ENCODE peak calls at places on chromosomes 2 and 18, in six cellular contexts. O is CD8-positive, alpha-beta T cell; J is breast epithelium; X is psoas muscle; Y is cardiac muscle cell; H is SK-N-SH. R is an unnamed sample.

GRCh38 chr2:139963863-139964355 is 1183.7 kb upstream of the NXPH2 start:
- DNase-seq in O (no peak), J (no peak), X (no peak), Y (no peak), H (no peak), R (no peak)

GRCh38 chr2:219269362-219270054 is 9.7 kb upstream of the DNAJB2 start:
- DNase-seq in O (no peak), J (no peak), X (no peak), Y (peak), H (peak), R (no peak)

GRCh38 chr2:166246901-166247300 is 119.1 kb upstream of the SCN1A start:
- DNase-seq in O (no peak), J (no peak), X (no peak), Y (no peak), H (no peak), R (no peak)

GRCh38 chr2:149038442-149039212 is at the start of gene LYPD6B:
- DNase-seq in O (no peak), J (peak), X (no peak), Y (peak), H (peak), R (no peak)

GRCh38 chr2:15241208-15241607 is 319.9 kb downstream of the NBAS start:
- DNase-seq in O (no peak), J (no peak), X (no peak), Y (no peak), H (no peak), R (no peak)

GRCh38 chr2:31962757-31963361 is 47.9 kb downstream of the MEMO1 start:
- DNase-seq in O (no peak), J (no peak), X (no peak), Y (no peak), H (no peak), R (no peak)

GRCh38 chr2:241187101-241187690 is 1.3 kb upstream of the ANO7 start:
- DNase-seq in O (no peak), J (no peak), X (no peak), Y (no peak), H (no peak), R (no peak)

GRCh38 chr2:203014456-203015199 is at the start of gene NBEAL1:
- DNase-seq in O (peak), J (peak), X (peak), Y (peak), H (peak), R (peak)

GRCh38 chr2:8643996-8644356 is 37.9 kb upstream of the ID2 start:
- DNase-seq in O (no peak), J (no peak), X (no peak), Y (no peak), H (no peak), R (no peak)

GRCh38 chr2:103788346-103788745 is 1026.5 kb downstream of the TMEM182 start:
- DNase-seq in O (no peak), J (no peak), X (no peak), Y (peak), H (no peak), R (no peak)

GRCh38 chr18:74148543-74149070 is 284 bp downstream of the TIMM21 start:
- DNase-seq in O (no peak), J (no peak), X (no peak), Y (no peak), H (no peak), R (no peak)

GRCh38 chr2:7621018-7621814 is 704.0 kb downstream of the RNF144A start:
- DNase-seq in O (no peak), J (no peak), X (no peak), Y (no peak), H (no peak), R (no peak)

GRCh38 chr2:24926602-24927252 is 6.7 kb upstream of the ADCY3 start:
- DNase-seq in O (no peak), J (peak), X (peak), Y (no peak), H (no peak), R (peak)

GRCh38 chr2:40716879-40717278 is 265.0 kb upstream of the SLC8A1 start:
- DNase-seq in O (no peak), J (no peak), X (peak), Y (no peak), H (no peak), R (no peak)

GRCh38 chr2:239156516-239157265 is 244.1 kb downstream of the HDAC4 start:
- DNase-seq in O (no peak), J (peak), X (peak), Y (no peak), H (peak), R (peak)

GRCh38 chr2:174846941-174847938 is 83.0 kb upstream of the CHRNA1 start:
- DNase-seq in O (no peak), J (no peak), X (no peak), Y (peak), H (peak), R (no peak)

GRCh38 chr2:128406629-128407252 is 88.1 kb upstream of the HS6ST1 start:
- DNase-seq in O (no peak), J (no peak), X (peak), Y (no peak), H (peak), R (no peak)

GRCh38 chr2:60516383-60516811 is 37.1 kb downstream of the BCL11A start:
- DNase-seq in O (no peak), J (no peak), X (no peak), Y (no peak), H (no peak), R (no peak)

GRCh38 chr18:9095297-9096012 is 7.0 kb upstream of the NDUFV2 start:
- DNase-seq in O (peak), J (no peak), X (no peak), Y (no peak), H (no peak), R (no peak)

GRCh38 chr2:104866883-104867350 is 13.0 kb downstream of the POU3F3 start:
- DNase-seq in O (no peak), J (no peak), X (no peak), Y (no peak), H (no peak), R (no peak)

GRCh38 chr2:81872043-81872442 is 1567.5 kb upstream of the LRRTM1 start:
- DNase-seq in O (no peak), J (no peak), X (no peak), Y (no peak), H (no peak), R (no peak)

GRCh38 chr18:40529478-40529877 is 1425.6 kb upstream of the PIK3C3 start:
- DNase-seq in O (no peak), J (no peak), X (no peak), Y (no peak), H (no peak), R (no peak)

GRCh38 chr2:8676191-8676914 is 5.5 kb upstream of the ID2 start:
- DNase-seq in O (no peak), J (peak), X (peak), Y (peak), H (peak), R (peak)

GRCh38 chr2:60925994-60926750 is 44.8 kb downstream of the REL start:
- DNase-seq in O (no peak), J (no peak), X (no peak), Y (no peak), H (no peak), R (no peak)

GRCh38 chr2:17869128-17869527 is 9.3 kb upstream of the KCNS3 start:
- DNase-seq in O (no peak), J (no peak), X (no peak), Y (no peak), H (no peak), R (no peak)

GRCh38 chr2:187842978-187843847 is 289.0 kb upstream of the TFPI start:
- DNase-seq in O (no peak), J (no peak), X (no peak), Y (peak), H (peak), R (no peak)

GRCh38 chr18:5979176-5979888 is 84.0 kb upstream of the TMEM200C start:
- DNase-seq in O (no peak), J (no peak), X (no peak), Y (no peak), H (no peak), R (no peak)

GRCh38 chr2:134331081-134331480 is 77.2 kb downstream of the MGAT5 start:
- DNase-seq in O (no peak), J (no peak), X (no peak), Y (no peak), H (no peak), R (no peak)
- H3K27ac ChIP-seq in O (no peak), J (no peak), X (no peak), Y (no peak), H (no peak), R (no peak)

GRCh38 chr2:27322301-27322765 is 564 bp downstream of the MPV17 start:
- DNase-seq in O (no peak), J (no peak), X (peak), Y (no peak), H (peak), R (no peak)

GRCh38 chr2:27324720-27325119 is 1.8 kb upstream of the MPV17 start:
- DNase-seq in O (no peak), J (no peak), X (no peak), Y (no peak), H (no peak), R (no peak)

GRCh38 chr2:27323592-27324285 is 842 bp upstream of the MPV17 start:
- DNase-seq in O (no peak), J (no peak), X (no peak), Y (no peak), H (no peak), R (no peak)

GRCh38 chr2:27322766-27323591 is at the start of gene MPV17:
- DNase-seq in O (peak), J (peak), X (peak), Y (peak), H (peak), R (peak)

DNA sequence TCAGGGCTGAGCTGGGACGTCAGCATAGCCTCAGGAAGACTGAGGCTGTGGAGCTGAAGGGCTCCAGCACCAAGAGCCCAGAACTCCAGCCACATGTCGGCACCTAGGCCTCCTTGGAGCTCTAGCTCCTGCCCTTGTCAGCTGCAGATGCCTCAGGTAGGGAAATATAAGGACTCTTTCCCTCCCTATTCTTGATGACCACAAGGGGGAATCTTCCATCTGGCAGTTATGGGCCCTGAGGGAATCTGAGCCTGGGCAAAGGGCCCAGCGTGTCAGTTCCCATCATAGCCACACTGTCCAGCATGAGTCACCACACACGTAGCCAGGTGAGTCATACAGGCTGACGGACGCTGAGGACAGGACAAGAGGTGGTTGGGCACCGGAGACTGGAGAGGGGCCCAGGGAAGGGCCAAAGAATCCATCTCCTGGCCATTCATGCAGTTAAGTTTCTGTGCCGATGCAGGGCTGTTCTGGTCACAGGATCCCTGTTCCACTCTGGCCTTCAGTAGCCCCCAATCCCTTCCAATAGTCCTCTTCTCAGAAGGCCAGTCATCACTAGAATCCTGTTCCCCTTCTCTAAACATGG is 1.8 kb downstream of the MPV17 start:
- DNase-seq in O (no peak), J (peak), X (peak), Y (no peak), H (peak), R (no peak)
- H3K27ac ChIP-seq in O (no peak), J (peak), X (peak), Y (no peak), H (peak), R (no peak)

GRCh38 chr2:70090706-70091334 is 3.5 kb downstream of the PCBP1 start:
- DNase-seq in O (no peak), J (no peak), X (no peak), Y (no peak), H (no peak), R (no peak)
- H3K27ac ChIP-seq in O (no peak), J (peak), X (peak), Y (peak), H (no peak), R (peak)

GRCh38 chr18:69528439-69528838 is 127.8 kb downstream of the DOK6 start:
- DNase-seq in O (no peak), J (no peak), X (no peak), Y (no peak), H (no peak), R (no peak)

GRCh38 chr18:69531973-69532372 is 131.3 kb downstream of the DOK6 start:
- DNase-seq in O (no peak), J (no peak), X (no peak), Y (no peak), H (no peak), R (no peak)

GRCh38 chr18:69523582-69523981 is 122.9 kb downstream of the DOK6 start:
- DNase-seq in O (no peak), J (no peak), X (no peak), Y (no peak), H (no peak), R (no peak)

DNA sequence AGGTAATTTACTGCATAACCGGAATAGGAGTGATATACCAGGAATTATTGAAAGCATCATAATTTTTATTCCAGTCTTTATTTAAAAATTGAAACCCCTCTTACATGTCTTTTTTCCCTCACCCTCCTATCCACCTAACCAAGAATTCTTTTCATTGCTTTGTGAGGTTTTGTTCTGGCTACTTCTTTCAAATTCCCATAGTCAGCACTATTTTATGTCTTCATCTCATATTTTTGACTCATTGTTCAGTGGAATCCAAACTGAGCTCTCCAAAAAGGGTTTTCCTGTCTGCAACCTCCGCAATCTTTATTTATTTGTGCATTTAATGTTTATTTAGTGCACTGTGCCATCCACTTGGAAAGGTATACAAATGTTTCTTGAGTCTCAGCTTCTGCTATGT is 128.5 kb downstream of the DOK6 start:
- DNase-seq in O (no peak), J (no peak), X (no peak), Y (no peak), H (no peak), R (no peak)
- H3K27ac ChIP-seq in O (no peak), J (no peak), X (no peak), Y (no peak), H (no peak), R (no peak)

GRCh38 chr2:27494944-27495554 is at the start of gene FNDC4:
- DNase-seq in O (no peak), J (no peak), X (peak), Y (peak), H (peak), R (no peak)
- H3K27ac ChIP-seq in O (no peak), J (peak), X (no peak), Y (no peak), H (no peak), R (peak)

GRCh38 chr2:162887087-162887486 is 48.5 kb upstream of the KCNH7 start:
- DNase-seq in O (no peak), J (no peak), X (no peak), Y (no peak), H (no peak), R (no peak)
- H3K27ac ChIP-seq in O (no peak), J (no peak), X (no peak), Y (no peak), H (no peak), R (no peak)

GRCh38 chr2:64332300-64332699 is 121.7 kb upstream of the LGALSL start:
- DNase-seq in O (no peak), J (no peak), X (no peak), Y (no peak), H (no peak), R (no peak)
- H3K27ac ChIP-seq in O (no peak), J (peak), X (peak), Y (no peak), H (no peak), R (no peak)

DNA sequence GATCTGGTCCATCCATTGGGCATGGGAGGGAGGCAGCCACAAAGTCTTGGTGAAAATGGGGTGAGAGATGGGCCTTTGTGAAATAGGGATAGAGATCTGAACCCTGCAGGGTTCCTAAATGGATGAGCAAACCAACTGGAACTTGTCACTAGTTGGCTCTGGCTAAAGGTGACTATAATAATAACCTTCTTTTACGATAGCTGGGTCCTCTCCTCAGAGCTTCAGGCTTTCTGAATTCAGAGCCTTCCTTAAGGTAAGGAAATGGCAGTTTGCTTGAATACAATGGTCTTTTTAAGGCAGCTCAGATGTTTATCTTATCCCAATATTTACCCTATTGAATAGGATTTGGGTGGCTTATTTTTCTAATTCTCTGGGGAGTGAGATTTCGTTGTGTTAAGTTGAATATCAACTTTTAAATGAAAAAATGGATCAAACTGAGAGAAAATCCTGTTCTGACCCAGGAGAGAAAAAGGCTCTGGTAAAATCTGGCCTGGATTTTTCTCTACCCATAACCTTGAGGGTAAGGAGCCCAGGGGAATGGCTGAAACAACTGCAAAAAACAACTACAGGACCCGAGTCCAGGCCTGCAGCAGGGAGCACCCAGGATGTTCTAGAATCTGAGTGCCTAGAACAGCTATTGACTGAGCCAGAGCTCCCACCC is 61.1 kb upstream of the CXCR4 start:
- DNase-seq in O (no peak), J (no peak), X (no peak), Y (no peak), H (no peak), R (no peak)
- H3K27ac ChIP-seq in O (no peak), J (peak), X (no peak), Y (no peak), H (no peak), R (no peak)

GRCh38 chr2:73913414-73914054 is 13.1 kb upstream of the DGUOK start:
- DNase-seq in O (no peak), J (no peak), X (no peak), Y (no peak), H (no peak), R (no peak)

GRCh38 chr2:73916666-73917065 is 10.0 kb upstream of the DGUOK start:
- DNase-seq in O (no peak), J (no peak), X (no peak), Y (no peak), H (no peak), R (no peak)

GRCh38 chr2:73917296-73917695 is 9.4 kb upstream of the DGUOK start:
- DNase-seq in O (no peak), J (no peak), X (no peak), Y (no peak), H (no peak), R (no peak)

GRCh38 chr2:73915437-73915993 is 11.2 kb upstream of the DGUOK start:
- DNase-seq in O (no peak), J (no peak), X (no peak), Y (no peak), H (no peak), R (no peak)

DNA sequence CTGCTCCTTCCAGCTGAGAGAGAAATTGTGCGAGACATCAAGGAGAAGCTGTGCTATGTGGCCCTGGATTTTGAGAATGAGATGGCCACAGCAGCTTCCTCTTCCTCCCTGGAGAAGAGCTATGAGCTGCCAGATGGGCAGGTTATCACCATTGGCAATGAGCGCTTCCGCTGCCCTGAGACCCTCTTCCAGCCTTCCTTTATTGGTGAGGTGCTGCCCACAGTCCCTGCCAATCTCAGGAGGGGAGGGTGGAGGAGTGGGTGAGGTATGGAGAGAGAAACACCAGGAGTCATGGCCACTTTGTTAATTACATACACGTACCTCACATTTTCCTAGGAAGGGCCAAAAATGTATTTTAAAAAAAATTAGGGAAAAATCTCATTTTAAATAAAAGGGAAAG is 12.0 kb upstream of the DGUOK start:
- DNase-seq in O (no peak), J (no peak), X (no peak), Y (no peak), H (no peak), R (no peak)
- H3K27ac ChIP-seq in O (no peak), J (no peak), X (no peak), Y (no peak), H (no peak), R (no peak)